ENCODE peak calls at places on chromosomes 1 and 21, in nine cellular contexts. N is H1, Z is SK-N-SH, S is suprapubic skin, P is GM23338, O is vagina, K is breast epithelium, C is HL-60, Q is spleen. L is an unnamed sample.

GRCh38 chr1:89641781-89642180 is 8.9 kb downstream of the LRRC8C start:
- DNase-seq in O (no peak), Z (no peak), S (no peak), C (no peak), Q (no peak), N (no peak), K (no peak), P (no peak), L (no peak)

GRCh38 chr1:161216945-161217712 is 2.0 kb downstream of the FCER1G start:
- DNase-seq in N (no peak), Z (no peak), S (no peak), O (no peak), Q (peak; percentile 9), C (peak; percentile 93), P (no peak), K (no peak), L (no peak)

GRCh38 chr1:92065042-92065441 is 10.2 kb downstream of the SETSIP start:
- DNase-seq in P (peak; percentile 32), Z (peak; percentile 11), Q (no peak), N (no peak), K (no peak), S (no peak), C (no peak), O (no peak), L (no peak)

GRCh38 chr1:64474639-64475038 is 4.7 kb downstream of the CACHD1 start:
- DNase-seq in N (no peak), Z (peak; percentile 24), P (no peak), O (no peak), S (no peak), K (peak; percentile 64), C (no peak), Q (no peak), L (no peak)

GRCh38 chr21:38807481-38807880 is 1.8 kb downstream of the ETS2 start:
- DNase-seq in S (no peak), O (no peak), C (no peak), K (no peak), Q (no peak), N (no peak), P (no peak), Z (peak; percentile 40), L (no peak)

GRCh38 chr21:40299441-40299840 is 432.2 kb downstream of the PCP4 start:
- DNase-seq in N (no peak), K (no peak), Z (no peak), P (no peak), C (no peak), S (no peak), Q (no peak), O (no peak), L (no peak)

GRCh38 chr1:4962836-4963235 is 308.4 kb downstream of the AJAP1 start:
- DNase-seq in C (no peak), O (no peak), Q (no peak), P (no peak), S (no peak), K (no peak), N (no peak), Z (no peak), L (no peak)

GRCh38 chr1:12055259-12055658 is 7.8 kb upstream of the TNFRSF8 start:
- DNase-seq in Q (no peak), K (no peak), O (no peak), S (no peak), Z (no peak), P (no peak), C (no peak), N (no peak), L (no peak)

GRCh38 chr1:168671782-168672181 is 57.2 kb downstream of the DPT start:
- DNase-seq in Q (no peak), S (no peak), P (no peak), C (no peak), N (no peak), K (no peak), O (no peak), Z (no peak), L (no peak)

GRCh38 chr1:36913016-36913415 is 121.3 kb downstream of the GRIK3 start:
- DNase-seq in O (peak; percentile 81), K (no peak), P (no peak), C (no peak), S (no peak), Z (no peak), Q (no peak), N (no peak), L (no peak)

GRCh38 chr21:26842976-26843911 is 2.0 kb downstream of the ADAMTS1 start:
- DNase-seq in C (no peak), Z (peak; percentile 72), K (peak; percentile 80), Q (peak; percentile 80), P (peak; percentile 83), N (no peak), O (no peak), S (peak; percentile 95), L (peak; percentile 75)

GRCh38 chr1:110390096-110390495 is 730 bp downstream of the SLC16A4 start:
- DNase-seq in Q (no peak), N (no peak), O (no peak), P (peak; percentile 61), Z (no peak), C (no peak), S (no peak), K (no peak), L (no peak)

GRCh38 chr1:210072129-210072528 is 134.1 kb downstream of the SYT14 start:
- DNase-seq in O (no peak), Q (no peak), Z (peak; percentile 49), C (no peak), K (no peak), N (no peak), P (no peak), S (no peak), L (no peak)

DNA sequence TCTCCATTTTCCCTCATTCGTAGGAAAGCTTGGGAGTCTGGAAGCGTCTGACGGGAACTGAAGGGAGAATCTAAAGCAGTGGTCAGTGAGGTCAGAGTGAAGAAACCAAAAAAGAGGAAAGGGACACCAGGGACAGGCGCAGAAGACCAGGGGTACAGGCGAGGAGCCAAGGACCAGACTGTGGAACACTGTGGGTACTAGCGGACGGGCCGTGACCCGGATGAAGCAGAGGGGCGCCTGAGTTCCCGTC is 164 bp upstream of the MTX1 start:
- DNase-seq in S (no peak), K (no peak), Q (no peak), O (no peak), N (no peak), Z (no peak), C (no peak), P (no peak), L (no peak)
- TF ChIP-seq POLR2AphosphoS5 in S (no peak), K (no peak), Q (no peak), O (no peak), N (no peak), Z (peak; percentile 26), C (no peak), P (peak; percentile 56), L (no peak)

GRCh38 chr1:81703352-81703735 is 97.4 kb upstream of the ADGRL2 start:
- DNase-seq in S (no peak), K (no peak), Z (no peak), P (no peak), N (no peak), Q (no peak), C (no peak), O (no peak), L (no peak)

GRCh38 chr1:81702903-81703302 is 97.8 kb upstream of the ADGRL2 start:
- DNase-seq in Q (no peak), P (no peak), Z (no peak), S (no peak), C (no peak), K (no peak), O (no peak), N (no peak), L (no peak)

GRCh38 chr1:81702079-81702715 is 98.5 kb upstream of the ADGRL2 start:
- DNase-seq in P (no peak), Q (no peak), C (no peak), N (no peak), S (no peak), Z (no peak), K (no peak), O (no peak), L (no peak)

GRCh38 chr1:81699234-81699633 is 101.5 kb upstream of the ADGRL2 start:
- DNase-seq in Q (no peak), Z (no peak), K (no peak), O (no peak), C (no peak), S (no peak), P (peak; percentile 56), N (no peak), L (no peak)

DNA sequence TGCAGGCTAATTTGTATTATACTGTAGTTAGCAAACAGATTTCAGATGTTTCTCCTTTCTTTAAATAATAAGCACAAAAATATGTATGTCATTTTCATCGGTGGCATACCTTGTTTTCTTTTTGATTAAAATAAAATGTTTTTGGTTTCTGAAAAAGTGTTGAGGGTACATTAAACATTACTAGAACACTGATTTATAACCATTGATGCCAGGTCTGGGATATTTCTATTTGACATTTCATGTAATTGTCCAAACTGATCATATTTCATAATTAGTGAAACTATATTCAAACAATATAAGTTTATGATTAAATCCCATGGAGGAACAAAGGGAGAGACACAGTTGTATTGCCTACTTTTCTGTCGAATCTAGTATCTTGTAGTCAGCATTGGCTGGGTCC is 99.7 kb upstream of the ADGRL2 start:
- DNase-seq in K (no peak), C (no peak), Q (no peak), S (no peak), Z (no peak), N (no peak), P (no peak), O (no peak), L (no peak)
- TF ChIP-seq CTCF in K (no peak), C (no peak), Q (no peak), S (no peak), Z (no peak), N (no peak), P (no peak), O (no peak), L (no peak)

DNA sequence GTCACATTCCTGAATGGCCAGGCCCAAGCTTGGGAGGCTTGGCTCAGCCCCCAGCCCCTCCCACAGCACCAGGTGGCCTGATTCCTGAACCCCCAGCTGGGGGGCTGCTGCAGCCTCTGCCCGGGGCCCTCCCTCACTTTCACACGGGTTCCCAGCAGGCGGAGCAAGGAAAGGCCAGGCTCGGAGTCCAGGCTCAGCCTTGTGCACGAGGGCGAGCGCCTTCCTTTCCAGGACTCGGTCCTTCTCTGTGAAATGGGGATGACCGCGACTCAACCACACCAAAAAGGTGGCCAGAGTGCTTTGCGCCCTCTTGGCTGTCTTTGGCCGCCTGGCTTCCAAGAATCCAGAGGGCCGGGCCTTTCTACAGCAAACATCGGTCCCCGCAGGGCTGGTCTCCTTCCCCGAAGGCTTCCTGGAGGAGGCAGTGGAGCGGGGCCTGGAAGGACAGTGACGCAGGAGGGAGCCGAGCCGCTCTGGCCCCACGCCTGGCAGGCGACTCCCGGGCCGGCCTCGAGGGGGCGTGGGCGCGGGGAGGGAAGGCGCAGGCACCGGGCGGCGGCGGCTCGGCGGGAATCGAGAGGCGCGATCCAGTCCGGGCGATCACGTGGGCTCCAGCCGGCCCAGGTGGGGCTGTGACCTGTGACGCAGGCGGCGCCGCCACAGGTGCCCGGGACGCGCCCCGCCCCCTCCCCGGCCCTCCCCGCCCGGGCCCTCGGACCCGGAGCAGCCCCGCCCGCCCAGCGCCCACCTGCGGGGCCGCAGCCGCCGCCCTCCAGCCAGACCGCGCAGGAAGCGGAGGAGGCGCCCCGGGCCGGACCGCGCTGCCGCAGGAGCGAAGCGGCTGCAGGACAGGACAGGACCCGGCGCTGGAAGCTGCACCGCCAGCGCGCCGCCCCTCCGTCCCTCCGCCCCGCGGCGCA is at the start of gene ARHGEF16:
- DNase-seq in N (peak; percentile 49), Q (no peak), C (peak; percentile 23), Z (peak; percentile 91), P (peak; percentile 93), K (peak; percentile 79), S (no peak), O (no peak), L (no peak)
- H3K27ac ChIP-seq in N (peak within 1 kb of the TSS; percentile 78), Q (no peak within 1 kb of the TSS), C (no peak within 1 kb of the TSS), Z (no peak within 1 kb of the TSS), P (peak within 1 kb of the TSS; percentile 97), K (peak within 1 kb of the TSS; percentile 75), S (peak within 1 kb of the TSS; percentile 39), O (peak within 1 kb of the TSS; percentile 74), L (peak within 1 kb of the TSS; percentile 64)

GRCh38 chr21:45363921-45364463 is 41.0 kb upstream of the COL18A1 start:
- DNase-seq in P (no peak), Z (no peak), Q (no peak), K (peak; percentile 70), S (peak; percentile 91), N (no peak), C (no peak), O (no peak), L (peak; percentile 88)
- TF ChIP-seq POLR2AphosphoS5 in P (no peak), Z (peak; percentile 78), Q (peak; percentile 72), K (peak; percentile 76), S (peak; percentile 82), N (no peak), C (no peak), O (peak; percentile 88), L (no peak)